ENCODE peak calls at places on chromosomes 4 and X, in five cellular contexts. S, H, E, F and J are unnamed samples.

GRCh38 chrX:103464071-103464773 is 55.1 kb downstream of the RAB40A start:
- DNase-seq in S (peak), H (no peak), E (peak), F (no peak), J (no peak)

GRCh38 chr4:78493731-78494130 is 57.8 kb upstream of the ANXA3 start:
- DNase-seq in S (no peak), H (no peak), E (no peak), F (no peak), J (no peak)

GRCh38 chr4:81635747-81636146 is 164.0 kb upstream of the RASGEF1B start:
- DNase-seq in S (peak), H (peak), E (no peak), F (no peak), J (no peak)

GRCh38 chr4:38190717-38191178 is 230.6 kb downstream of the PTTG2 start:
- DNase-seq in S (no peak), H (peak), E (peak), F (no peak), J (peak)

GRCh38 chr4:47122592-47123291 is 91.4 kb downstream of the GABRB1 start:
- DNase-seq in S (peak), H (peak), E (peak), F (peak), J (no peak)

GRCh38 chr4:3611778-3612177 is 79.6 kb upstream of the LRPAP1 start:
- DNase-seq in S (no peak), H (no peak), E (no peak), F (no peak), J (no peak)

GRCh38 chrX:13742397-13743176 is 8.0 kb downstream of the OFD1 start:
- DNase-seq in S (peak), H (no peak), E (no peak), F (peak), J (no peak)

GRCh38 chr4:31016322-31017061 is 296.3 kb downstream of the PCDH7 start:
- DNase-seq in S (no peak), H (no peak), E (no peak), F (no peak), J (no peak)

GRCh38 chrX:109487640-109488039 is 5.8 kb upstream of the GUCY2F start:
- DNase-seq in S (no peak), H (no peak), E (no peak), F (no peak), J (no peak)

GRCh38 chr4:110702326-110702725 is 79.4 kb upstream of the PITX2 start:
- DNase-seq in S (no peak), H (no peak), E (no peak), F (no peak), J (no peak)

GRCh38 chr4:141133146-141134006 is at the start of gene RNF150:
- DNase-seq in S (peak), H (peak), E (peak), F (peak), J (peak)

GRCh38 chr4:3628868-3629175 is 96.6 kb upstream of the LRPAP1 start:
- DNase-seq in S (no peak), H (no peak), E (no peak), F (no peak), J (no peak)

GRCh38 chrX:5399403-5399802 is 829.3 kb downstream of the NLGN4X start:
- DNase-seq in S (no peak), H (no peak), E (no peak), F (no peak), J (no peak)